ENCODE peak calls at places on chromosomes 4 and X, in six cellular contexts. One of them, this sample, is unnamed.

GRCh38 chrX:572490-573124 is 58.0 kb upstream of the SHOX start:
- DNase-seq in GM12878: no peak
- DNase-seq in H1: no peak
- DNase-seq in GM12892: no peak
- DNase-seq in HepG2: no peak
- DNase-seq in K562: no peak
- DNase-seq in this sample: no peak

GRCh38 chrX:19214248-19214787 is 92.0 kb upstream of the ADGRG2 start:
- DNase-seq in H1: no peak
- DNase-seq in GM12878: no peak
- DNase-seq in GM12892: no peak
- DNase-seq in K562: no peak
- DNase-seq in HepG2: no peak
- DNase-seq in this sample: no peak

GRCh38 chr4:3630934-3631585 is 98.8 kb upstream of the LRPAP1 start:
- DNase-seq in HepG2: no peak
- DNase-seq in H1: no peak
- DNase-seq in GM12878: no peak
- DNase-seq in K562: no peak
- DNase-seq in GM12892: no peak
- DNase-seq in this sample: no peak

GRCh38 chr4:55071951-55072350 is 53.4 kb downstream of the KDR start:
- DNase-seq in GM12878: no peak
- DNase-seq in GM12892: no peak
- DNase-seq in K562: no peak
- DNase-seq in H1: no peak
- DNase-seq in HepG2: no peak
- DNase-seq in this sample: no peak

GRCh38 chrX:155959018-155959587 is 38.4 kb upstream of the IL9R start:
- DNase-seq in HepG2: no peak
- DNase-seq in GM12878: no peak
- DNase-seq in GM12892: no peak
- DNase-seq in K562: no peak
- DNase-seq in H1: no peak
- DNase-seq in this sample: no peak

GRCh38 chrX:134692233-134692632 is 34.0 kb upstream of the PLAC1 start:
- DNase-seq in HepG2: no peak
- DNase-seq in H1: no peak
- DNase-seq in K562: no peak
- DNase-seq in GM12892: no peak
- DNase-seq in GM12878: no peak
- DNase-seq in this sample: no peak

GRCh38 chr4:82500106-82500738 is 61.6 kb downstream of the TMEM150C start:
- DNase-seq in GM12878: no peak
- DNase-seq in GM12892: no peak
- DNase-seq in HepG2: no peak
- DNase-seq in K562: no peak
- DNase-seq in H1: no peak
- DNase-seq in this sample: no peak

GRCh38 chrX:150051096-150051495 is 112.8 kb upstream of the EOLA2 start:
- DNase-seq in K562: no peak
- DNase-seq in H1: no peak
- DNase-seq in HepG2: no peak
- DNase-seq in GM12892: no peak
- DNase-seq in GM12878: no peak
- DNase-seq in this sample: no peak

GRCh38 chr4:39621582-39621981 is 17.1 kb downstream of the SMIM14 start:
- DNase-seq in K562: peak; percentile 21
- DNase-seq in GM12878: no peak
- DNase-seq in HepG2: peak; percentile 88
- DNase-seq in GM12892: no peak
- DNase-seq in H1: no peak
- DNase-seq in this sample: no peak

GRCh38 chr4:158818595-158818994 is 49.8 kb downstream of the FNIP2 start:
- DNase-seq in HepG2: no peak
- DNase-seq in K562: no peak
- DNase-seq in GM12892: no peak
- DNase-seq in GM12878: no peak
- DNase-seq in H1: no peak
- DNase-seq in this sample: no peak

GRCh38 chrX:112636951-112637541 is 42.7 kb downstream of the LHFPL1 start:
- DNase-seq in GM12878: no peak
- DNase-seq in H1: no peak
- DNase-seq in HepG2: no peak
- DNase-seq in K562: no peak
- DNase-seq in GM12892: no peak
- DNase-seq in this sample: no peak

GRCh38 chr4:124907881-124908280 is 195.3 kb upstream of the ANKRD50 start:
- DNase-seq in GM12878: no peak
- DNase-seq in H1: no peak
- DNase-seq in K562: no peak
- DNase-seq in GM12892: no peak
- DNase-seq in HepG2: no peak
- DNase-seq in this sample: no peak

GRCh38 chr4:8682725-8683124 is 90.2 kb downstream of the CPZ start:
- DNase-seq in K562: no peak
- DNase-seq in GM12892: no peak
- DNase-seq in GM12878: no peak
- DNase-seq in HepG2: no peak
- DNase-seq in H1: no peak
- DNase-seq in this sample: no peak

GRCh38 chr4:8434251-8435073 is 6.1 kb downstream of the ACOX3 start:
- DNase-seq in H1: no peak
- DNase-seq in GM12892: no peak
- DNase-seq in GM12878: no peak
- DNase-seq in HepG2: no peak
- DNase-seq in K562: no peak
- DNase-seq in this sample: no peak

GRCh38 chrX:40105016-40105790 is 7.4 kb upstream of the BCOR start:
- DNase-seq in H1: no peak
- DNase-seq in HepG2: no peak
- DNase-seq in GM12878: no peak
- DNase-seq in K562: no peak
- DNase-seq in GM12892: no peak
- DNase-seq in this sample: no peak

GRCh38 chrX:124328765-124329164 is 3.7 kb upstream of the TEX13D start:
- DNase-seq in GM12892: no peak
- DNase-seq in GM12878: no peak
- DNase-seq in HepG2: no peak
- DNase-seq in H1: no peak
- DNase-seq in K562: no peak
- DNase-seq in this sample: no peak

GRCh38 chr4:123102897-123103489 is 180.6 kb upstream of the NUDT6 start:
- DNase-seq in GM12878: no peak
- DNase-seq in HepG2: peak; percentile 49
- DNase-seq in H1: no peak
- DNase-seq in GM12892: no peak
- DNase-seq in K562: peak; percentile 44
- DNase-seq in this sample: peak; percentile 21

GRCh38 chr4:95217197-95217596 is 331.6 kb downstream of the UNC5C start:
- DNase-seq in GM12892: no peak
- DNase-seq in GM12878: no peak
- DNase-seq in K562: no peak
- DNase-seq in HepG2: no peak
- DNase-seq in H1: no peak
- DNase-seq in this sample: no peak

GRCh38 chr4:148955926-148956325 is 513.7 kb upstream of the NR3C2 start:
- DNase-seq in K562: no peak
- DNase-seq in GM12878: no peak
- DNase-seq in HepG2: no peak
- DNase-seq in H1: no peak
- DNase-seq in GM12892: no peak
- DNase-seq in this sample: no peak

GRCh38 chr4:44157611-44158277 is 290.9 kb downstream of the KCTD8 start:
- DNase-seq in H1: no peak
- DNase-seq in GM12878: no peak
- DNase-seq in GM12892: no peak
- DNase-seq in HepG2: peak; percentile 19
- DNase-seq in K562: no peak
- DNase-seq in this sample: no peak

GRCh38 chr4:83830138-83830537 is 294.2 kb downstream of the GPAT3 start:
- DNase-seq in K562: no peak
- DNase-seq in HepG2: no peak
- DNase-seq in H1: no peak
- DNase-seq in GM12892: no peak
- DNase-seq in GM12878: no peak
- DNase-seq in this sample: no peak
- TF ChIP-seq POLR2AphosphoS5 in K562: no peak
- TF ChIP-seq POLR2AphosphoS5 in HepG2: no peak
- TF ChIP-seq POLR2AphosphoS5 in H1: no peak
- TF ChIP-seq POLR2AphosphoS5 in GM12892: no peak
- TF ChIP-seq POLR2AphosphoS5 in GM12878: no peak
- TF ChIP-seq POLR2AphosphoS5 in this sample: no peak

DNA sequence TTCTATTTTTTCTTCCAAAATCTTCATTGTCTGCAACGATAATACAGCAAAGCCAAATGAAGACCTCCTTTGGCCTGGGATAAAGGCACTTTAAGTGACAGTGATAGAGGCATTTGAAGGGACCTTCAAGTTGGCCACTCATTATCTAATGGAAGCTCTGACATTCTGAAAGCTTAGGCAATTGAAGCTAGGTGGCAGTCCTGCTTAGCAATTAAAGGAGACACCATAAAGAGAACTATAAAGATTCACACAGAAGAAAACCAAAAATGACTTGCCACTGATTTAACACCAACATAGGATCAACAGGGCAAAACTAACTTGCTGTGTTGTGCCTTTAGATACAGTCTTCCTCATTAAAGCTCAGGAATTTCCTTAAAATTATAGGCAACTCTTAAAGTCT is 103.3 kb upstream of the TSPAN7 start:
- DNase-seq in GM12892: no peak
- DNase-seq in H1: no peak
- DNase-seq in K562: no peak
- DNase-seq in GM12878: no peak
- DNase-seq in HepG2: no peak
- DNase-seq in this sample: no peak
- TF ChIP-seq TAF1 in GM12892: no peak
- TF ChIP-seq TAF1 in H1: no peak
- TF ChIP-seq TAF1 in K562: no peak
- TF ChIP-seq TAF1 in GM12878: no peak
- TF ChIP-seq TAF1 in HepG2: no peak
- TF ChIP-seq TAF1 in this sample: no peak

GRCh38 chrX:47190445-47191269 is 3.0 kb upstream of the UBA1 start:
- DNase-seq in HepG2: peak; percentile 87
- DNase-seq in H1: peak; percentile 57
- DNase-seq in GM12878: peak; percentile 64
- DNase-seq in GM12892: peak; percentile 82
- DNase-seq in K562: peak; percentile 79
- DNase-seq in this sample: peak; percentile 79
- TF ChIP-seq POLR2A in HepG2: peak; percentile 76
- TF ChIP-seq POLR2A in H1: no peak
- TF ChIP-seq POLR2A in GM12878: peak; percentile 92
- TF ChIP-seq POLR2A in GM12892: peak; percentile 86
- TF ChIP-seq POLR2A in K562: peak; percentile 62
- TF ChIP-seq POLR2A in this sample: peak; percentile 47

GRCh38 chr4:113707013-113707412 is 54.5 kb downstream of the CAMK2D start:
- DNase-seq in GM12878: no peak
- DNase-seq in H1: no peak
- DNase-seq in HepG2: no peak
- DNase-seq in GM12892: no peak
- DNase-seq in K562: no peak
- DNase-seq in this sample: no peak

GRCh38 chr4:113711883-113712662 is 49.5 kb downstream of the CAMK2D start:
- DNase-seq in GM12892: no peak
- DNase-seq in GM12878: no peak
- DNase-seq in HepG2: no peak
- DNase-seq in K562: no peak
- DNase-seq in H1: no peak
- DNase-seq in this sample: no peak

DNA sequence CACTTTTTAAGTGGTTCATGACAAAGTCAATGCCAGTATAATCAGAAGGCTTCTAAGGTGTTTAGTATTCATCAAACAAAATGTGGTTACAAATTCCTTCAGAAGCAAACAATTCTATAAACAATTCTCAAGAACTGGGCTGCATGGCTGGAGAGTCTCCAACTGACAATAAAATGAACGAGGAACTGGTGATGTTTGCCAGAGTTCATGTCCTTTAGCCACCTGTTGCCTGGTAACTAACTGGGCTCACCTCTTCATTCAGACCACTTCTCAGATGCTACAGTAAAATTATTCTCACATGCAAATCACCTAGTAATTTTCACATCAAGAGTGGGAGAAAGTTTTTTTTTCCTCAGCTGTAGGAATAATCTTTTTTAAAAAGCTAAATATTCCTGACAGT is 53.3 kb downstream of the CAMK2D start:
- DNase-seq in GM12892: no peak
- DNase-seq in K562: no peak
- DNase-seq in H1: no peak
- DNase-seq in GM12878: no peak
- DNase-seq in HepG2: no peak
- DNase-seq in this sample: no peak
- TF ChIP-seq POLR2AphosphoS5 in GM12892: no peak
- TF ChIP-seq POLR2AphosphoS5 in K562: no peak
- TF ChIP-seq POLR2AphosphoS5 in H1: no peak
- TF ChIP-seq POLR2AphosphoS5 in GM12878: no peak
- TF ChIP-seq POLR2AphosphoS5 in HepG2: no peak
- TF ChIP-seq POLR2AphosphoS5 in this sample: no peak

GRCh38 chrX:140503714-140504351 is 1.0 kb downstream of the SOX3 start:
- DNase-seq in GM12878: no peak
- DNase-seq in H1: no peak
- DNase-seq in K562: no peak
- DNase-seq in HepG2: no peak
- DNase-seq in GM12892: no peak
- DNase-seq in this sample: no peak

GRCh38 chrX:140503230-140503585 is 1.7 kb downstream of the SOX3 start:
- DNase-seq in K562: no peak
- DNase-seq in H1: no peak
- DNase-seq in HepG2: no peak
- DNase-seq in GM12878: no peak
- DNase-seq in GM12892: no peak
- DNase-seq in this sample: no peak

GRCh38 chrX:140501321-140501720 is 3.5 kb downstream of the SOX3 start:
- DNase-seq in GM12892: no peak
- DNase-seq in HepG2: no peak
- DNase-seq in H1: no peak
- DNase-seq in K562: no peak
- DNase-seq in GM12878: no peak
- DNase-seq in this sample: no peak

GRCh38 chrX:140501940-140502468 is 2.9 kb downstream of the SOX3 start:
- DNase-seq in H1: no peak
- DNase-seq in GM12878: no peak
- DNase-seq in HepG2: no peak
- DNase-seq in K562: no peak
- DNase-seq in GM12892: no peak
- DNase-seq in this sample: no peak

GRCh38 chrX:140502491-140503229 is 2.2 kb downstream of the SOX3 start:
- DNase-seq in K562: no peak
- DNase-seq in GM12892: no peak
- DNase-seq in GM12878: no peak
- DNase-seq in HepG2: no peak
- DNase-seq in H1: no peak
- DNase-seq in this sample: no peak
- TF ChIP-seq TAF1 in K562: no peak
- TF ChIP-seq TAF1 in GM12892: no peak
- TF ChIP-seq TAF1 in GM12878: no peak
- TF ChIP-seq TAF1 in HepG2: no peak
- TF ChIP-seq TAF1 in H1: no peak
- TF ChIP-seq TAF1 in this sample: no peak

This sample was measured in GM12891.